ENCODE peak calls at places on chromosome 5, in seven cellular contexts. I, S, Z, W, A, V and E are unnamed samples.

GRCh38 chr5:142215915-142216681 is 107.5 kb downstream of the NDFIP1 start:
- DNase-seq in I (no peak), S (no peak), Z (peak), W (peak), A (peak), V (peak), E (peak)

GRCh38 chr5:168311061-168311566 is 19.7 kb downstream of the WWC1 start:
- DNase-seq in I (no peak), S (peak), Z (no peak), W (no peak), A (no peak), V (no peak), E (no peak)

GRCh38 chr5:14261237-14261636 is 118.1 kb downstream of the TRIO start:
- DNase-seq in I (no peak), S (no peak), Z (no peak), W (no peak), A (no peak), V (no peak), E (no peak)

GRCh38 chr5:4737868-4738267 is 402.3 kb upstream of the ADAMTS16 start:
- DNase-seq in I (no peak), S (no peak), Z (no peak), W (no peak), A (no peak), V (no peak), E (no peak)

GRCh38 chr5:66963559-66963971 is 233.0 kb downstream of the CD180 start:
- DNase-seq in I (no peak), S (peak), Z (peak), W (no peak), A (peak), V (no peak), E (peak)

GRCh38 chr5:107290780-107291398 is 379.8 kb downstream of the EFNA5 start:
- DNase-seq in I (no peak), S (no peak), Z (peak), W (no peak), A (no peak), V (no peak), E (no peak)

GRCh38 chr5:80686757-80687156 is 32.0 kb upstream of the DHFR start:
- DNase-seq in I (no peak), S (no peak), Z (no peak), W (peak), A (peak), V (no peak), E (no peak)

GRCh38 chr5:35129921-35130485 is 82.3 kb upstream of the AGXT2 start:
- DNase-seq in I (no peak), S (no peak), Z (peak), W (no peak), A (peak), V (peak), E (peak)

GRCh38 chr5:24854350-24854749 is 209.6 kb upstream of the CDH10 start:
- DNase-seq in I (no peak), S (no peak), Z (no peak), W (no peak), A (no peak), V (no peak), E (peak)

GRCh38 chr5:132802044-132802684 is 10.9 kb upstream of the SOWAHA start:
- DNase-seq in I (no peak), S (peak), Z (no peak), W (no peak), A (no peak), V (no peak), E (no peak)

GRCh38 chr5:157596449-157596848 is 20.9 kb upstream of the ADAM19 start:
- DNase-seq in I (peak), S (no peak), Z (no peak), W (no peak), A (peak), V (no peak), E (no peak)

GRCh38 chr5:42514759-42515158 is 91.5 kb downstream of the GHR start:
- DNase-seq in I (no peak), S (peak), Z (no peak), W (peak), A (no peak), V (peak), E (peak)

GRCh38 chr5:135545115-135545514 is 9.4 kb upstream of the NEUROG1 start:
- DNase-seq in I (no peak), S (peak), Z (no peak), W (no peak), A (no peak), V (no peak), E (no peak)

GRCh38 chr5:163407034-163407652 is 30.3 kb upstream of the CCNG1 start:
- DNase-seq in I (no peak), S (no peak), Z (no peak), W (no peak), A (peak), V (no peak), E (peak)

GRCh38 chr5:14316471-14316870 is 173.3 kb downstream of the TRIO start:
- DNase-seq in I (no peak), S (no peak), Z (no peak), W (no peak), A (no peak), V (no peak), E (no peak)

GRCh38 chr5:108730617-108731340 is 16.9 kb upstream of the FER start:
- DNase-seq in I (no peak), S (no peak), Z (no peak), W (no peak), A (peak), V (no peak), E (no peak)

GRCh38 chr5:78345485-78345884 is 14.9 kb upstream of the SCAMP1 start:
- DNase-seq in I (no peak), S (no peak), Z (no peak), W (no peak), A (peak), V (no peak), E (peak)

GRCh38 chr5:105806601-105807000 is 1864.1 kb downstream of the EFNA5 start:
- DNase-seq in I (no peak), S (no peak), Z (no peak), W (no peak), A (no peak), V (no peak), E (no peak)

DNA sequence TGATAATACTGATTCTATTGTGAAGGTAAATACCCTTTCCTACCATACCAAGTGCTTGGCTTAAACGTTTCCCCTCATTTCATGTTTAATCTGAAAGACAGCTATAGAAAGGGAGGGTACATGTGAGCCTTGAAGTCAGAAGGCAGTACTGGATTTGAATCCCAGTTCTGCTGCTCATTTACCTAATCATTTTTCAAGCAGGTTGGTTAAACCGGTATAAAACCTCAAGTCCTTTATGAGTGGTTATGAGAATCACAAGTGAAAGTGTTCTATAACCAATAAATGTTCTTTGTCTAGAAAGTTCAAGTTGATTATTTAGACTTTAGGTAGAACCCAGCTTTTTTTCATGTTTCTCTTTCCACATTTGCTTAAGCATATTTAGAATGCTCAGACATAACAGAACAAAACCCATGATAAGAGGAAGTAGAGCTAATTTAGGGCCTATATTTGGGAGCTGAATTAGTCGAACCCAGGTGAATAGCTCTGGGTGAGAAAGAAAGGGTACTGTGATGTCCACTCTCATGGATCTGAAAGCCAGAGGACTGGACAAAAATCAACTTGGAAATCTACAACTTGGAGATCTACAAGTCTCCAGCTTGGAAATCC is 29.7 kb upstream of the F2RL2 start:
- DNase-seq in I (no peak), S (no peak), Z (no peak), W (no peak), A (no peak), V (no peak), E (no peak)
- H3K4me3 ChIP-seq in I (no peak), S (no peak), Z (no peak), W (no peak), A (no peak), V (no peak), E (no peak)

GRCh38 chr5:137498736-137499505 is at the start of gene SPOCK1:
- DNase-seq in I (no peak), S (peak), Z (peak), W (peak), A (peak), V (peak), E (peak)
- TF ChIP-seq CTCF in I (peak), S (peak), Z (peak), W (peak), A (peak), V (peak), E (peak)

GRCh38 chr5:129461816-129462396 is 1.8 kb downstream of the ADAMTS19 start:
- DNase-seq in I (no peak), S (no peak), Z (no peak), W (no peak), A (no peak), V (no peak), E (no peak)

GRCh38 chr5:129460951-129461815 is 1.1 kb downstream of the ADAMTS19 start:
- DNase-seq in I (no peak), S (peak), Z (peak), W (peak), A (no peak), V (peak), E (peak)

GRCh38 chr5:129460121-129460950 is at the start of gene ADAMTS19:
- DNase-seq in I (no peak), S (peak), Z (peak), W (peak), A (peak), V (peak), E (peak)

DNA sequence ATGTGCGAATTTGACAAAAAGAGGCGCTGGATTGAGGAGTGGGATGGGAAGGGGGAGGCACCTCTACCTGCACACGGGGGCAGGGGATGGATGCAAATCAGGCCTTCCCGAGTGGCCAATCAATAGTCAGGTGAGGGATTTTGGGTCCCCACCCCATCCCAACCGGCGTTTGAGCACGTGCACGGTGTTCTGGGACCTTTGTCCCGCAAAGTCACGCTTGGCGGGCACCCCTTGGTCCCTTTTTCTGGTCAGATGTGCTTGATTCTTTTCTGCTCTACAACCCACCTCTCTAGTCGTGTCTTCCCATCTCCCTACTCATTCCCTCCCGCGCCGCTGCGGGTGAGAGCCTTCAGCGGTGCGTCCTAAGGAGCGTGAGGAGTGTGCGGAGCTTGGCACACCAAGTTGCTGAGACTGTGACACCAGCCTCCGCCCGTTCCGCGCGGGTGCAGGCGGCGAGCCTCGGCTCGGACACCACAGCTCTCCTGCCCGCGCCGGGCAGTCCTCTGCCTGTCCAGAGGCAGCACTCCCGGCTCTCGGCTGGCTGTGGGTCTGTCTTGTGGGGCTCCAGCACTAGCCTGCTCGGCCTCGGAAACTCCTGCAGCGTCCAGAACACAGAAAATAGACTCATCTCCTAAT is 495 bp upstream of the ADAMTS19 start:
- DNase-seq in I (no peak), S (peak), Z (peak), W (peak), A (peak), V (peak), E (peak)
- H3K4me3 ChIP-seq in I (peak), S (peak), Z (peak), W (peak), A (peak), V (peak), E (peak)

GRCh38 chr5:61884242-61884855 is 421.7 kb upstream of the KIF2A start:
- DNase-seq in I (no peak), S (no peak), Z (no peak), W (no peak), A (no peak), V (no peak), E (peak)

GRCh38 chr5:61882901-61883500 is 423.0 kb upstream of the KIF2A start:
- DNase-seq in I (no peak), S (no peak), Z (no peak), W (no peak), A (no peak), V (no peak), E (no peak)

GRCh38 chr5:61878471-61878870 is 427.5 kb upstream of the KIF2A start:
- DNase-seq in I (no peak), S (no peak), Z (no peak), W (no peak), A (no peak), V (no peak), E (peak)

GRCh38 chr5:61886214-61886613 is 419.8 kb upstream of the KIF2A start:
- DNase-seq in I (no peak), S (no peak), Z (no peak), W (no peak), A (no peak), V (no peak), E (no peak)

DNA sequence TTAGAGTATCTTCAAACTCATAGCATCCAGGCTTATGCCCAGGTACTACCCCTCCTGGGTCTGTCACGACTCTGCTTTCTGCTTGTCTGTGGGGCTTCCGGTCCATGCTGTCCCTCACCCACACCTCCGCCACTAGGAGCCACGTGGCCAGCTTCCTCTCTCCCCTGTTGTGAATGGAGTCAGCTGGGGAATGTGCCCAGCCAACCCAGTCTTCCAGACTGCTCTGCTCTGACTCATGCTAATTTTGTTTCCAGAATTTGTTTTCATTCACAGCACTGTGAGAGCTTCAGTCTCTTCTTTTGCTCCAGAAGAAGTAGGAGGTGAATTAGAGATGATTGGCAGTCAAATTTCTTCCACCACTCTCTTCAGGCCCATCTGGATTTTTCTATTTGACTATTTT is 424.2 kb upstream of the KIF2A start:
- DNase-seq in I (no peak), S (no peak), Z (peak), W (no peak), A (peak), V (no peak), E (peak)
- TF ChIP-seq CTCF in I (no peak), S (no peak), Z (no peak), W (no peak), A (no peak), V (no peak), E (no peak)

GRCh38 chr5:177426566-177427210 is at the start of gene GRK6:
- DNase-seq in I (peak), S (peak), Z (peak), W (no peak), A (peak), V (peak), E (peak)

GRCh38 chr5:177429248-177430045 is 3.0 kb downstream of the GRK6 start:
- DNase-seq in I (peak), S (peak), Z (no peak), W (no peak), A (no peak), V (peak), E (no peak)

GRCh38 chr5:177428574-177429217 is 2.2 kb downstream of the GRK6 start:
- DNase-seq in I (no peak), S (peak), Z (no peak), W (no peak), A (no peak), V (no peak), E (no peak)

GRCh38 chr5:177427211-177427822 is 841 bp downstream of the GRK6 start:
- DNase-seq in I (no peak), S (no peak), Z (no peak), W (no peak), A (no peak), V (no peak), E (no peak)

GRCh38 chr5:177427919-177428573 is 1.6 kb downstream of the GRK6 start:
- DNase-seq in I (no peak), S (peak), Z (no peak), W (no peak), A (no peak), V (no peak), E (no peak)
- H3K4me3 ChIP-seq in I (peak), S (peak), Z (no peak), W (no peak), A (peak), V (no peak), E (peak)

GRCh38 chr5:60686164-60686563 is 13.8 kb downstream of the DEPDC1B start:
- DNase-seq in I (no peak), S (no peak), Z (no peak), W (no peak), A (no peak), V (no peak), E (no peak)

GRCh38 chr5:60688980-60689379 is 11.0 kb downstream of the DEPDC1B start:
- DNase-seq in I (no peak), S (no peak), Z (no peak), W (no peak), A (no peak), V (no peak), E (no peak)

GRCh38 chr5:60685700-60686099 is 14.3 kb downstream of the DEPDC1B start:
- DNase-seq in I (no peak), S (no peak), Z (no peak), W (no peak), A (no peak), V (no peak), E (no peak)

GRCh38 chr5:60685028-60685427 is 14.9 kb downstream of the DEPDC1B start:
- DNase-seq in I (no peak), S (no peak), Z (no peak), W (no peak), A (no peak), V (no peak), E (no peak)

GRCh38 chr5:60687927-60688720 is 11.8 kb downstream of the DEPDC1B start:
- DNase-seq in I (no peak), S (peak), Z (peak), W (peak), A (peak), V (no peak), E (peak)
- TF ChIP-seq CTCF in I (no peak), S (peak), Z (peak), W (peak), A (peak), V (no peak), E (peak)

DNA sequence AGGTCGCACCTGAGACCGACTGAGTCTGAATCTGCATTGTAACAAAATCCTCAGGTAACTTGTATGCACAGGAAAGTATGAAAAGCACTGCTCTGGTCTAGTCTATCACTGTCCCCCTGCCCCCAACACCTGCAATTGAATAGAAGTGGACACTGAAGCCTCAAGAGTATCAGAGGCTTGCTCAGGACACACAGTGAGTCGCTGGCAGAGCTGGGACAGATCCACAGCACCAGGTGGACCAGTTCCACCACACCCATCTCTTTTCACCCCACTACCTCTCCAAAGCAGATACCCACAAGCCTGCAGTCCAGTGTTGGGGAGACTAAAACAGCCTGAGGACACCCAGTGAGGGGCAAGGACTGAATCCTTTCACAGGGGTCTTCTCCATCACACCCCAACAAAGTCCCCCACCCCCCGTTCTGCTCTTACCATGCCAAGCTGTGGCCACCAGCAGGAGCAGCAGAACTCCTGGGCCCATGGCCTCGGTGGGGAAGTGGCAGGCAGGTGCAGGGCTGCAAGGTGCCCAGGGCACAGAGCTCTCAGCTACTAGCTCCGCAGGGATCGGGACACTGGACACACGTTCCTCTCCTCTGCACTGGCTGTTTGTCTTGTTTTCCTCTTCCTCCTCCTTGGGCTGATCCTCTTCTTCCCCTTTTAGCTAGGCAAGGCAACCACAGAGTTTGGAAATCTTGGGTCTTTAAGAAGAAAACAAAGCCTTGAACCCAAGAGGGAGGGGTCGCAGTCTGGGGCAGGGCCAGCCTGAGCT is at the start of gene CSF1R:
- DNase-seq in I (no peak), S (peak), Z (no peak), W (no peak), A (no peak), V (no peak), E (no peak)
- H3K4me3 ChIP-seq in I (peak), S (no peak), Z (no peak), W (no peak), A (no peak), V (no peak), E (no peak)

DNA sequence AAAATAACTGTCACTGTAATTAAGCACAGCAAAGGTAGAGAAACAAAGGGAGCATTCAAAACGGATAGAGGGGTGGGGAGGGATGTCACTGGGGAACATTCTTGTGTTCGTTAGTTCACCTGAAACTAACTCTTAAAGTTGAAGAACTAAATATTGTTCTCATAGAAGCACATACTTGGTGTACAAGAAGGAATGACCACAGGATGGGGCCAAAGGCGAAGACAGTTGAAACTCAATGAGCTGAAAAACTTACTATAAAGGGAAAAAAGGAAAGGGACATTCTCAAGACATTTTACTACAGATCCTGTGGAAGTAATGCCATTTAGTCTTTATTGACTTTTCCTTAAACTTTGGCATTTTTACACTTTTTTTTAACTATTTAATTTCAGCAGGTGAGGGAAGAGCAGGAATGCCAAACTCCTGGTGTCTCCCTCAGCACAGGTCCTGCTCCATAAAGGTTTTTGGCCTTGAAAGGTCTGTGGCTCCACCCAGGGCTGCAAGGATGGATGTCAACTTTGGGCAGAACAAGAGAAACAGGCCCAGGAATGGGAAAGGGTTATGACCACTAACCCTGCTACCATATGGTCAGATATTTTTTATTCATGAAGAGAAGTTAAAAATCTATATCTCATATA is 197.6 kb upstream of the RASA1 start:
- DNase-seq in I (peak), S (peak), Z (peak), W (peak), A (peak), V (peak), E (peak)
- TF ChIP-seq CTCF in I (no peak), S (peak), Z (peak), W (peak), A (peak), V (no peak), E (peak)